ENCODE peak calls at places on chromosomes 16 and 17, in seven cellular contexts. S is HT1080, E is RPMI8226, I is ovary, A is Calu3, X is myocyte, B is fibroblast of lung. W is an unnamed sample.

GRCh38 chr16:81932668-81933067 is 78.6 kb downstream of the SDR42E1 start:
- DNase-seq in S (no peak), E (no peak), I (no peak), A (no peak), X (no peak), B (no peak), W (no peak)

GRCh38 chr17:12438813-12439586 is 226.7 kb upstream of the MYOCD start:
- DNase-seq in S (no peak), E (no peak), I (no peak), A (no peak), X (no peak), B (no peak), W (no peak)

GRCh38 chr16:4179020-4179419 is 62.8 kb upstream of the ADCY9 start:
- DNase-seq in S (no peak), E (no peak), I (no peak), A (peak), X (no peak), B (peak), W (no peak)

GRCh38 chr16:30353438-30354129 is 1.5 kb downstream of the CD2BP2 start:
- DNase-seq in S (no peak), E (no peak), I (peak), A (no peak), X (no peak), B (no peak), W (no peak)

GRCh38 chr17:8018436-8018835 is 16.0 kb downstream of the GUCY2D start:
- DNase-seq in S (no peak), E (no peak), I (no peak), A (no peak), X (no peak), B (no peak), W (no peak)

GRCh38 chr16:65758620-65759019 is 607.9 kb upstream of the CDH5 start:
- DNase-seq in S (no peak), E (no peak), I (no peak), A (no peak), X (no peak), B (no peak), W (no peak)

GRCh38 chr17:36777118-36777517 is 160.2 kb upstream of the LHX1 start:
- DNase-seq in S (no peak), E (peak), I (no peak), A (no peak), X (peak), B (peak), W (peak)

GRCh38 chr17:47316316-47316715 is 7.4 kb upstream of the EFCAB13 start:
- DNase-seq in S (no peak), E (no peak), I (no peak), A (no peak), X (no peak), B (peak), W (no peak)

GRCh38 chr16:68370221-68370920 is 59.6 kb downstream of the PRMT7 start:
- DNase-seq in S (no peak), E (no peak), I (no peak), A (no peak), X (no peak), B (no peak), W (no peak)

GRCh38 chr16:56370836-56371235 is 54.5 kb downstream of the AMFR start:
- DNase-seq in S (no peak), E (no peak), I (no peak), A (peak), X (no peak), B (no peak), W (no peak)